ENCODE peak calls at places on chromosomes 6 and 20, in seven cellular contexts. F is HS-27A; Z is astrocyte of the cerebellum; P is fibroblast of mammary gland; Y is stimulated activated CD8-positive, alpha-beta memory T cell treated with anti-CD3 and anti-CD28 coated beads, Interleukin-7, amount 100 ng/mL, for 24 hours; N is GM18507; E is brain microvascular endothelial cell. T is an unnamed sample.

GRCh38 chr20:58646703-58647102 is 4.4 kb upstream of the STX16 start:
- DNase-seq in Z (no peak), N (no peak), F (no peak), E (no peak), P (no peak), Y (no peak), T (no peak)

GRCh38 chr20:10864076-10864672 is 190.4 kb upstream of the JAG1 start:
- DNase-seq in P (peak; percentile 43), Z (no peak), N (no peak), F (peak; percentile 30), Y (no peak), E (peak; percentile 12), T (no peak)

GRCh38 chr20:37323985-37324384 is 22.0 kb upstream of the SRC start:
- DNase-seq in Z (no peak), Y (no peak), F (no peak), P (peak; percentile 82), N (no peak), E (peak; percentile 48), T (no peak)

GRCh38 chr20:59221049-59221748 is 57.6 kb downstream of the ZNF831 start:
- DNase-seq in Z (no peak), N (no peak), F (no peak), Y (no peak), P (no peak), E (no peak), T (no peak)

GRCh38 chr6:146041282-146041681 is 12.4 kb downstream of the GRM1 start:
- DNase-seq in E (peak; percentile 5), Z (peak; percentile 18), Y (no peak), F (peak; percentile 3), N (no peak), P (peak; percentile 23), T (no peak)

GRCh38 chr6:795046-795445 is 102.1 kb upstream of the EXOC2 start:
- DNase-seq in P (no peak), N (no peak), E (no peak), Y (no peak), Z (no peak), F (no peak), T (no peak)

GRCh38 chr6:48630511-48630910 is 519.5 kb upstream of the PTCHD4 start:
- DNase-seq in P (no peak), N (no peak), Y (no peak), E (no peak), F (no peak), Z (no peak), T (no peak)

GRCh38 chr20:63552481-63553249 is 1.3 kb upstream of the FNDC11 start:
- DNase-seq in P (no peak), Y (no peak), Z (no peak), N (no peak), F (no peak), E (no peak), T (no peak)

GRCh38 chr6:53411451-53411850 is 62.7 kb upstream of the ELOVL5 start:
- DNase-seq in P (peak; percentile 42), Y (no peak), Z (no peak), E (peak; percentile 26), F (no peak), N (no peak), T (no peak)

GRCh38 chr6:148577687-148578488 is 168.9 kb upstream of the UST start:
- DNase-seq in N (peak; percentile 23), E (peak; percentile 71), P (peak; percentile 83), Z (peak; percentile 71), F (no peak), Y (no peak), T (no peak)

GRCh38 chr6:166958926-166959861 is 2.8 kb upstream of the RNASET2 start:
- DNase-seq in Y (no peak), F (no peak), P (peak; percentile 49), N (peak; percentile 30), E (no peak), Z (no peak), T (no peak)

GRCh38 chr6:168263351-168263905 is 56.1 kb downstream of the DACT2 start:
- DNase-seq in F (no peak), N (no peak), Y (no peak), P (no peak), E (no peak), Z (no peak), T (no peak)

GRCh38 chr20:22623211-22623610 is 38.8 kb upstream of the FOXA2 start:
- DNase-seq in N (no peak), Y (no peak), E (no peak), F (no peak), Z (no peak), P (peak; percentile 17), T (no peak)

GRCh38 chr20:25356294-25356933 is 34.2 kb downstream of the ABHD12 start:
- DNase-seq in N (no peak), P (no peak), F (no peak), Y (no peak), Z (no peak), E (no peak), T (no peak)

GRCh38 chr6:152261179-152261578 is 376.0 kb downstream of the SYNE1 start:
- DNase-seq in F (no peak), Y (no peak), E (no peak), N (no peak), Z (no peak), P (no peak), T (no peak)

GRCh38 chr6:37072526-37072925 is 67.1 kb downstream of the FGD2 start:
- DNase-seq in Z (no peak), P (no peak), E (no peak), Y (no peak), F (no peak), N (no peak), T (no peak)